ENCODE peak calls at places on chromosomes 16 and 17, in seven cellular contexts. F is CD8-positive, alpha-beta T cell; H is OCI-LY7; L is AG09309; X is astrocyte of the cerebellum; O is astrocyte; Y is RWPE2. P is an unnamed sample.

GRCh38 chr16:49834496-49835009 is 21.4 kb downstream of the ZNF423 start:
- DNase-seq in O (no peak), F (no peak), L (no peak), X (no peak), Y (no peak), H (no peak), P (no peak)

GRCh38 chr17:62804025-62804424 is 4.1 kb downstream of the MARCHF10 start:
- DNase-seq in H (no peak), Y (no peak), O (no peak), X (no peak), L (no peak), F (no peak), P (no peak)

GRCh38 chr16:86449377-86450095 is 60.8 kb upstream of the FOXF1 start:
- DNase-seq in Y (no peak), L (no peak), X (no peak), H (no peak), F (no peak), O (no peak), P (no peak)

GRCh38 chr16:4800290-4801041 is 2.0 kb downstream of the ROGDI start:
- DNase-seq in X (no peak), O (no peak), F (no peak), L (no peak), H (no peak), Y (no peak), P (no peak)

GRCh38 chr16:21166561-21166961 is 8.1 kb downstream of the LDAF1 start:
- DNase-seq in F (no peak), Y (no peak), L (no peak), O (peak; percentile 34), X (peak; percentile 31), H (no peak), P (no peak)

GRCh38 chr16:49755291-49755611 is 100.7 kb downstream of the ZNF423 start:
- DNase-seq in L (peak; percentile 18), X (peak; percentile 51), F (no peak), Y (no peak), O (peak; percentile 59), H (no peak), P (peak; percentile 31)

GRCh38 chr17:47275245-47275984 is 21.8 kb downstream of the ITGB3 start:
- DNase-seq in L (peak; percentile 77), H (no peak), O (peak; percentile 89), Y (no peak), F (no peak), X (peak; percentile 75), P (peak; percentile 96)

GRCh38 chr17:6066183-6066948 is 3.8 kb upstream of the WSCD1 start:
- DNase-seq in L (no peak), X (no peak), F (no peak), H (no peak), O (peak; percentile 16), Y (no peak), P (no peak)

GRCh38 chr17:39391448-39391847 is 10.0 kb downstream of the FBXL20 start:
- DNase-seq in X (no peak), Y (no peak), L (no peak), O (no peak), F (no peak), H (no peak), P (no peak)

GRCh38 chr16:2053897-2054296 is 6.1 kb downstream of the TSC2 start:
- DNase-seq in O (no peak), L (no peak), H (no peak), Y (no peak), X (no peak), F (no peak), P (no peak)

GRCh38 chr17:70168044-70168978 is 1.0 kb upstream of the KCNJ2 start:
- DNase-seq in X (peak; percentile 74), L (peak; percentile 21), O (peak; percentile 70), Y (no peak), F (no peak), H (peak; percentile 54), P (peak; percentile 70)

GRCh38 chr16:85029981-85030381 is 2.4 kb downstream of the KIAA0513 start:
- DNase-seq in L (no peak), F (no peak), O (no peak), X (no peak), Y (no peak), H (no peak), P (no peak)

GRCh38 chr17:73650147-73650546 is 5.9 kb upstream of the SDK2 start:
- DNase-seq in H (peak; percentile 59), Y (no peak), O (no peak), X (no peak), L (no peak), F (no peak), P (no peak)

GRCh38 chr17:10843806-10844205 is 5.9 kb upstream of the PIRT start:
- DNase-seq in F (no peak), Y (no peak), H (no peak), O (no peak), L (no peak), X (no peak), P (no peak)

GRCh38 chr16:49961087-49961486 is 63.9 kb upstream of the CNEP1R1 start:
- DNase-seq in Y (no peak), H (no peak), X (peak; percentile 9), F (no peak), L (peak; percentile 66), O (peak; percentile 16), P (peak; percentile 70)

GRCh38 chr16:4743217-4743897 is 9.0 kb downstream of the DNAAF8 start:
- DNase-seq in F (no peak), X (no peak), L (no peak), H (no peak), O (no peak), Y (no peak), P (no peak)

GRCh38 chr17:80755650-80756405 is 211.2 kb downstream of the RPTOR start:
- DNase-seq in Y (no peak), L (no peak), F (no peak), H (peak; percentile 45), X (no peak), O (no peak), P (no peak)

GRCh38 chr17:45135978-45136791 is 698 bp downstream of the ACBD4 start:
- DNase-seq in L (no peak), X (no peak), H (no peak), O (no peak), F (no peak), Y (no peak), P (no peak)

GRCh38 chr16:57470683-57471082 is 8.2 kb downstream of the POLR2C start:
- DNase-seq in L (no peak), O (no peak), F (no peak), X (no peak), Y (no peak), H (no peak), P (no peak)

GRCh38 chr16:57503366-57503765 is 17.1 kb upstream of the DOK4 start:
- DNase-seq in X (no peak), F (no peak), O (no peak), Y (no peak), L (no peak), H (no peak), P (no peak)

GRCh38 chr17:45333702-45334092 is 16.9 kb upstream of the MAP3K14 start:
- DNase-seq in Y (peak; percentile 34), H (no peak), X (no peak), O (no peak), F (no peak), L (no peak), P (no peak)

GRCh38 chr17:64180089-64180488 is 50.1 kb upstream of the ERN1 start:
- DNase-seq in Y (no peak), F (no peak), O (no peak), L (peak; percentile 63), X (no peak), H (no peak), P (peak; percentile 52)
- TF ChIP-seq CTCF in Y (peak; percentile 30), F (no peak), O (no peak), L (peak; percentile 31), X (no peak), H (no peak), P (peak; percentile 38)

DNA sequence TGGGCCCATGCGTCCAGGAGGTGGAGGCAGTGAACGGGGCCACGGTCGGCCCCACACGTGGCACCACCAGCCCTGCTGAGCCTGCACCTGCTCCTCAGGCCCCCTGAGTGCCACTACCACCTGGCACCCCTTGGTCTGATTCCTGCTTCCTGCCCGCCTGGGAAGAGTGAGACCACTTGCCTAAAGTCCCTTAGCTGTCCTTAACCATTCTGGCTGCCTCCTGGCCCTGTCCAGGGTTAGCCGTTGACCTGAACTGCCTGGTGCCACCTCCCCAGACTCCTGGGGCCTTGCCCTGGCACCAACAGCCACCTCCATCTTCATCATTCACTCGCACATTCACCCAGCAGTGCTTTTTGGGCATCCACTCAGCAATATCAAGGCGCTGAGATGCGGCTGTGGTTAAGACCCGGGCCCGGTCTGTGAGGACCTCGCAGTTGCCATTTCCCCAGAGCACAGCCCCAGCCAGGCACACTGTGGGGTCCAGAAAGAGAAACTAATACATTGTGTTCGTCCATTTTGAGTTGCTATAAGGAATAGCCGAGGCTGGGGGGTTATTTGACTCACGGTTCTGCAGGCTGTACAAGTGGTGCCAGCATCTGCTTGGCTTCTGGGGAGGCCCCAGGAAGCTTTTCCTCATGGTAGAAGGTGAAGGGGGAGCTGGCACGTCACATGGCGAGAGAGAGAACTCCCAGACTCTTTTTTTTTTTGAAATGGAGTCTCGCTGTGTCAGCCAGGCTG is 318.4 kb downstream of the SEC14L1 start:
- DNase-seq in H (peak; percentile 63), F (no peak), Y (no peak), L (no peak), X (no peak), O (no peak), P (no peak)
- H3K4me3 ChIP-seq in H (peak overlapping the region; percentile 76), F (peak overlapping the region; percentile 99), Y (no peak overlapping the region), L (no peak overlapping the region), X (no peak overlapping the region), O (no peak overlapping the region), P (no peak overlapping the region)

GRCh38 chr17:72250206-72250605 is 129.4 kb downstream of the SOX9 start:
- DNase-seq in X (no peak), F (no peak), O (no peak), Y (no peak), L (no peak), H (no peak), P (no peak)

GRCh38 chr17:72244942-72245341 is 124.1 kb downstream of the SOX9 start:
- DNase-seq in Y (no peak), H (no peak), F (no peak), X (no peak), O (no peak), L (no peak), P (no peak)

GRCh38 chr17:72244494-72244893 is 123.7 kb downstream of the SOX9 start:
- DNase-seq in X (no peak), Y (no peak), O (peak; percentile 18), H (no peak), F (no peak), L (no peak), P (no peak)

GRCh38 chr17:72253597-72253996 is 132.8 kb downstream of the SOX9 start:
- DNase-seq in H (no peak), L (no peak), X (no peak), Y (no peak), O (no peak), F (no peak), P (no peak)

DNA sequence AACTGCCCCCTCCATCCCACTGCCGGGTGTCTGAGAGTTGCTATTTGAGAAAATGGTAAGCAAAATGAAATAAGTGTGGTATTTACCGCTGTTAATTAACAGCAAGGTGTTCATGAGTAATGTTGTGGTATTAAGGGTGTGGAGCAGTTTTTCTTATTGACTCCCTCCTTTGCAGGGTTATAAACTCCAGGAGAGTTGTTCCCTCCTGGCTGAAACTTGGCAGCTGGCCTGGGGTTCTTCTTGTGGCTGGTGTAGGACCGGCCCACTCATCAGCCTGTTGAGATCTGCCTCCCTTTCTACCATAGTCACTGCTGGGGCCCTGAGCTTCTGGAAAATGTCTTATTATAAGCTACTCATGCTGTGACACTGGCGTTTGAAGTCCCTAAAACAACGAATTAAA is 128.6 kb downstream of the SOX9 start:
- DNase-seq in F (no peak), Y (no peak), L (no peak), O (no peak), H (no peak), X (no peak), P (no peak)
- TF ChIP-seq CTCF in F (no peak), Y (no peak), L (no peak), O (no peak), H (no peak), X (no peak), P (no peak)

GRCh38 chr17:3197219-3197618 is at the start of gene OR1A2:
- DNase-seq in O (no peak), X (no peak), Y (no peak), H (no peak), F (no peak), L (no peak), P (no peak)
- H3K4me3 ChIP-seq in O (no peak within 1 kb of the TSS), X (no peak within 1 kb of the TSS), Y (no peak within 1 kb of the TSS), H (no peak within 1 kb of the TSS), F (no peak within 1 kb of the TSS), L (no peak within 1 kb of the TSS), P (no peak within 1 kb of the TSS)

P was measured in AG10803.